ENCODE peak calls at places on chromosomes 11 and 22, in four cellular contexts. G, P, Z and O are unnamed samples.

GRCh38 chr22:41931701-41932269 is 5.2 kb upstream of the TNFRSF13C start:
- DNase-seq in Z (no peak), G (no peak), P (no peak), O (no peak)

GRCh38 chr11:14974723-14975587 is 2.8 kb upstream of the CALCA start:
- DNase-seq in G (no peak), Z (peak), P (peak), O (no peak)

GRCh38 chr11:70942593-70942992 is 309.8 kb downstream of the SHANK2 start:
- DNase-seq in P (no peak), G (no peak), Z (no peak), O (no peak)

GRCh38 chr11:16000065-16000464 is 356.3 kb downstream of the SOX6 start:
- DNase-seq in Z (no peak), G (no peak), P (no peak), O (no peak)

GRCh38 chr11:87081358-87081757 is 43.6 kb downstream of the TMEM135 start:
- DNase-seq in P (no peak), G (no peak), Z (no peak), O (no peak)

GRCh38 chr11:120139316-120140069 is 1.6 kb upstream of the TRIM29 start:
- DNase-seq in G (no peak), Z (no peak), P (no peak), O (no peak)

GRCh38 chr11:109859325-109859724 is 233.9 kb upstream of the ZC3H12C start:
- DNase-seq in G (no peak), Z (no peak), P (no peak), O (no peak)

GRCh38 chr11:115611343-115611742 is 107.1 kb upstream of the CADM1 start:
- DNase-seq in P (no peak), G (no peak), Z (no peak), O (no peak)

GRCh38 chr11:86182976-86183584 is 61.5 kb upstream of the EED start:
- DNase-seq in G (no peak), P (peak), Z (no peak), O (no peak)

GRCh38 chr11:95925011-95925410 is 1.1 kb upstream of the MTMR2 start:
- DNase-seq in Z (no peak), G (no peak), P (no peak), O (no peak)

GRCh38 chr11:75259711-75260110 is 19.1 kb downstream of the TPBGL start:
- DNase-seq in G (peak), P (no peak), Z (no peak), O (peak)

GRCh38 chr11:76234704-76235232 is 28.5 kb upstream of the WNT11 start:
- DNase-seq in G (peak), Z (no peak), P (no peak), O (peak)

GRCh38 chr11:12164061-12165014 is 53.9 kb downstream of the MICAL2 start:
- DNase-seq in G (no peak), Z (no peak), P (no peak), O (no peak)

GRCh38 chr11:131666617-131667016 is 296.2 kb downstream of the NTM start:
- DNase-seq in G (no peak), P (no peak), Z (no peak), O (peak)

GRCh38 chr11:57312511-57313021 is 12.2 kb downstream of the TNKS1BP1 start:
- DNase-seq in P (no peak), G (peak), Z (no peak), O (no peak)

GRCh38 chr22:35617137-35617755 is at the start of gene MB:
- DNase-seq in G (no peak), Z (no peak), P (no peak), O (no peak)